ENCODE peak calls at places on chromosomes 2 and 18, in four cellular contexts. M, V, S and R are unnamed samples.

GRCh38 chr18:8959551-8960135 is 142.9 kb upstream of the NDUFV2 start:
- DNase-seq in M (peak; percentile 43), V (no peak), S (no peak), R (no peak)

GRCh38 chr18:56889621-56890020 is 238.5 kb downstream of the WDR7 start:
- DNase-seq in M (no peak), V (no peak), S (no peak), R (no peak)

GRCh38 chr2:231464576-231465540 is 574 bp upstream of the NCL start:
- DNase-seq in M (peak; percentile 99), V (peak; percentile 93), S (peak; percentile 95), R (peak; percentile 97)

GRCh38 chr2:83054751-83055150 is 1404.3 kb downstream of the SUCLG1 start:
- DNase-seq in M (no peak), V (no peak), S (no peak), R (no peak)

GRCh38 chr2:54579682-54580349 is 123.7 kb downstream of the SPTBN1 start:
- DNase-seq in M (peak; percentile 57), V (peak; percentile 46), S (no peak), R (no peak)

GRCh38 chr2:40401896-40402295 is 50.0 kb downstream of the SLC8A1 start:
- DNase-seq in M (no peak), V (no peak), S (no peak), R (no peak)

GRCh38 chr2:30514134-30514860 is 67.3 kb downstream of the LCLAT1 start:
- DNase-seq in M (no peak), V (no peak), S (no peak), R (no peak)

GRCh38 chr18:67215686-67216085 is 300.8 kb downstream of the DSEL start:
- DNase-seq in M (no peak), V (no peak), S (no peak), R (no peak)

GRCh38 chr18:58239879-58240278 is 195.9 kb downstream of the NEDD4L start:
- DNase-seq in M (no peak), V (no peak), S (no peak), R (no peak)

DNA sequence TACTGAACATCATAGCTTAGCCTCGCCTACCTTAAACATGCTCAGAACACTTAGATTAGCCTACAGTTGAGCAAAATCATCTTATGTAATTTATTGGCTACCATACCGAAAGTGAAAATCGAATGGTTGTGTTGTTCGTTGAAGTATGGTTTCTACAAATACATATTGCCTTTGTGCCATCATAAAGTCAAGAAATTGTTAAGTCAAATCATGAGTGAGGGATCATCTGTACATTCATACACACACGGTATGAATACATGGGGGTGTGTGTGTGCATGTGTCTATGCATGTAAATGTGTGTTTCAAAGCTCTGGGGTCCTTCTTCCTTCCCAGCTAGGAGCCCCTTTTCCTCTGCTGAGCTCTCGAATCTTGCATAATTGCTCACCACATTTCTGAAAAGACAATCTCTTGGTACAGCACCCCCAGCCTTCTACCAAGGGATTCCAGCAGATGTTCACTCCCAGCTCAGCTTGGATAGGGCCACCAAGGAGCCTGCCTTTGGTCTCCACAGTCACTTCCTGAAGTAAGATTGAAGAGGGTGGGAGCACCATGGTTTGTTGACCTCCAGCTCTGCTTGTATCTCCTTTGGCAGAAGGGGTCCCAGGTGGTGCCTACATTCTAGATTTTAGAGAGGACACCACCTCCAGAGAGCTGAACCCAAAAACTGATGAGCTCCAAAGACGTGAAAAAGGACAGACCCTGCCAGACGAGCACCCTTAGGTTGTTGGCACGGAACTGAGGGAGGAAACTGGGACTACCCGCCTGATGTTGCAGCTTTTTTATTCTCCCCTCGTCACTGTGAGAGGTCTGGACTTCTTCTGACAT is 33.2 kb upstream of the CYP1B1 start:
- DNase-seq in M (no peak), V (no peak), S (no peak), R (no peak)
- H3K27ac ChIP-seq in M (peak overlapping the region; percentile 63), V (peak overlapping the region; percentile 73), S (no peak overlapping the region), R (no peak overlapping the region)

GRCh38 chr2:186603208-186603765 is 13.4 kb downstream of the ITGAV start:
- DNase-seq in M (no peak), V (no peak), S (no peak), R (no peak)

GRCh38 chr2:186610785-186611184 is 20.9 kb downstream of the ITGAV start:
- DNase-seq in M (no peak), V (no peak), S (no peak), R (no peak)

GRCh38 chr2:186599186-186599778 is 9.4 kb downstream of the ITGAV start:
- DNase-seq in M (no peak), V (no peak), S (no peak), R (no peak)

GRCh38 chr2:186607660-186608324 is 17.9 kb downstream of the ITGAV start:
- DNase-seq in M (no peak), V (no peak), S (no peak), R (no peak)

DNA sequence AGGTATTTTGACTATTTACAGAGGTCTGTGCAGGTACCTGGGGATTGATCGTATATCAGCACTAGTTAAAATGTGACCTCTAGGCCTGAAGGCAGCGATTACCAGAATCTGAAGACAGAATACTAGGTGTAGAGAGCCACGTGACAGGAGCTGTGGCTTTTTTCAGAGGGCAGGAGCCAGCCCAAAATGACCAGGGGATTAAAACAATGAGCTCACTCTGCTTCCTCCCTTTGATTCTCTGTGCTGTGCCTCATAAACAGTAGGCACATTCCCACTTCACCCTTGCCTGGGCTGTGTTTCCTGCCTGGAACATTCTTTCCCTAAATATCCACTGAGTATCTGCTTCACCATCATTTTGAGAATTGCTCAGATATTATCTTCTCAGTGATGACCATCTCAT is 15.2 kb downstream of the ITGAV start:
- DNase-seq in M (no peak), V (no peak), S (no peak), R (no peak)
- H3K27ac ChIP-seq in M (peak overlapping the region; percentile 69), V (no peak overlapping the region), S (peak overlapping the region; percentile 8), R (peak overlapping the region; percentile 31)

GRCh38 chr2:101124684-101125366 is 26.4 kb downstream of the TBC1D8 start:
- DNase-seq in M (peak; percentile 78), V (peak; percentile 91), S (no peak), R (no peak)
- H3K27ac ChIP-seq in M (peak overlapping the region; percentile 82), V (peak overlapping the region; percentile 93), S (no peak overlapping the region), R (peak overlapping the region; percentile 36)

DNA sequence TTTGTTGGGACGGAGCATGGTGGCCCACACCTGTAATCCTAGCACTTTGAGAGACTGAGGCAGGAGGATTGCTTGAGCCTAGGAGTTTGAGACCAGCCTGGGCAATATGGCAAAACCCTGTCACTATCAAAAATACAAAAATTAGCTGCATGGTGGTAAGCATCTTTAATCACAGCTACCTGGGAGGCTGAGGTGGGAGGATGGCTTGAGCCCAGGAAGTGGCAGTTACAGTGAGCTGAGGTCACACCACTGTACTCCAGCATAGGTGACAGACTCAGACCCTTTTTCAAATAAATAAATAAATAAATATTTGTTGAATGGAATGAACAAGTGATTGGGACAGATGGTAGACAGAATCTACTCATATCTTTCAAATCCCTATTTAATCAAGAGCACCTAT is 5.7 kb upstream of the ITPRIPL1 start:
- DNase-seq in M (no peak), V (no peak), S (no peak), R (no peak)
- H3K27ac ChIP-seq in M (no peak overlapping the region), V (no peak overlapping the region), S (no peak overlapping the region), R (no peak overlapping the region)

DNA sequence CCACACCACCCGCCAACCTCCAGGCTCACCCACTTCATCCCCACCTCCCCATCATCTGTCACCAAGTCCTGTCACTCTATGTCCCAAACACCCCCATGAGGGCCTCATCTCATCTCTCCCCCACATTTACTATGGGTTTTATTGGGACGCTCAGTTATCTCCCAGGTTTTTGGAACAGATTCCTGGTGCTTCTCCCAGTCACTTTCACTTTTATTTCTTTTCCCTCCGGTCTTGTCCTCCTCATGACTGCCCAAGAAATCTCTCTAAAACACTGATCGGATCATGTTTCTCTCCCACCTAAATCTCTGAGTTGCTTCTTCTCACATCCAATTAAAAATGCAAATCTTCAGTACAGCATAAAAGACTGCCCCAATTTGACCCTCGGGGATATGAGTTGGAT is 273.1 kb downstream of the PHLPP1 start:
- DNase-seq in M (no peak), V (no peak), S (no peak), R (no peak)
- H3K27ac ChIP-seq in M (no peak overlapping the region), V (no peak overlapping the region), S (peak overlapping the region; percentile 46), R (no peak overlapping the region)